ENCODE peak calls at places on chromosomes 13 and 19, in seven cellular contexts. G is activated CD8-positive, alpha-beta T cell treated with anti-CD3 and anti-CD28 coated beads, Interleukin-2, amount 10 ng/mL, durations not matched to agents 7 days and 5 days; B is right lobe of liver; Q is stimulated activated CD8-positive, alpha-beta memory T cell treated with anti-CD3 and anti-CD28 coated beads, Interleukin-4, amount 100 ng/mL, for 24 hours; Y is AG04450; F is hepatic stellate cell; N is dorsolateral prefrontal cortex. V is an unnamed sample.

GRCh38 chr13:24118576-24118975 is 41.9 kb upstream of the SPATA13 start:
- DNase-seq in G (no peak), B (no peak), Q (no peak), Y (no peak), F (no peak), N (no peak), V (no peak)

GRCh38 chr19:6101291-6101690 is 9.0 kb downstream of the RFX2 start:
- DNase-seq in G (no peak), B (no peak), Q (no peak), Y (no peak), F (no peak), N (no peak), V (no peak)

GRCh38 chr19:30927705-30928104 is 421.5 kb downstream of the TSHZ3 start:
- DNase-seq in G (no peak), B (no peak), Q (no peak), Y (no peak), F (no peak), N (no peak), V (no peak)

GRCh38 chr19:55597493-55597892 is 1.8 kb downstream of the FIZ1 start:
- DNase-seq in G (no peak), B (no peak), Q (no peak), Y (no peak), F (no peak), N (no peak), V (no peak)

GRCh38 chr19:980133-980998 is 3.8 kb upstream of the WDR18 start:
- DNase-seq in G (no peak), B (peak; percentile 88), Q (no peak), Y (no peak), F (no peak), N (no peak), V (no peak)

GRCh38 chr13:43805071-43805468 is 18.3 kb upstream of the ENOX1 start:
- DNase-seq in G (no peak), B (no peak), Q (no peak), Y (peak; percentile 54), F (peak; percentile 69), N (no peak), V (peak; percentile 72)

GRCh38 chr19:10719466-10719961 is 1.6 kb downstream of the DNM2 start:
- DNase-seq in G (no peak), B (no peak), Q (no peak), Y (no peak), F (no peak), N (no peak), V (no peak)

GRCh38 chr13:96052655-96053002 is 572 bp downstream of the UGGT2 start:
- DNase-seq in G (no peak), B (no peak), Q (no peak), Y (peak; percentile 20), F (peak; percentile 50), N (no peak), V (peak; percentile 32)

GRCh38 chr13:43009506-43009905 is 13.9 kb upstream of the DNAJC15 start:
- DNase-seq in G (no peak), B (no peak), Q (no peak), Y (no peak), F (no peak), N (no peak), V (no peak)

GRCh38 chr19:47781590-47782318 is 3.3 kb downstream of the SELENOW start:
- DNase-seq in G (no peak), B (peak; percentile 44), Q (no peak), Y (no peak), F (no peak), N (peak; percentile 45), V (no peak)

GRCh38 chr19:19057317-19057716 is 6.5 kb upstream of the SLC25A42 start:
- DNase-seq in G (no peak), B (no peak), Q (no peak), Y (no peak), F (no peak), N (no peak), V (no peak)

GRCh38 chr13:110277357-110277950 is 29.5 kb downstream of the COL4A1 start:
- DNase-seq in G (no peak), B (no peak), Q (no peak), Y (no peak), F (no peak), N (no peak), V (no peak)

GRCh38 chr13:26300140-26300539 is 46.2 kb downstream of the CDK8 start:
- DNase-seq in G (no peak), B (no peak), Q (peak; percentile 1), Y (no peak), F (peak; percentile 6), N (no peak), V (no peak)

GRCh38 chr19:55679343-55680257 is 4.6 kb downstream of the EPN1 start:
- DNase-seq in G (no peak), B (no peak), Q (no peak), Y (no peak), F (no peak), N (no peak), V (peak; percentile 43)

GRCh38 chr19:43488179-43488578 is 16.4 kb downstream of the PHLDB3 start:
- DNase-seq in G (no peak), B (no peak), Q (no peak), Y (no peak), F (no peak), N (no peak), V (no peak)

GRCh38 chr19:42695811-42696503 is 44.3 kb downstream of the PSG3 start:
- DNase-seq in G (no peak), B (no peak), Q (no peak), Y (no peak), F (no peak), N (no peak), V (no peak)

GRCh38 chr19:56253737-56254136 is 18.8 kb upstream of the EDDM13 start:
- DNase-seq in G (no peak), B (no peak), Q (no peak), Y (peak; percentile 20), F (peak; percentile 67), N (no peak), V (peak; percentile 28)

GRCh38 chr13:108267338-108267737 is 2.2 kb upstream of the TNFSF13B start:
- DNase-seq in G (no peak), B (no peak), Q (no peak), Y (no peak), F (no peak), N (no peak), V (no peak)

GRCh38 chr13:51027644-51028043 is 83.4 kb downstream of the C13orf42 start:
- DNase-seq in G (no peak), B (no peak), Q (no peak), Y (no peak), F (no peak), N (no peak), V (no peak)

GRCh38 chr13:76654263-76654662 is 231.9 kb downstream of the KCTD12 start:
- DNase-seq in G (no peak), B (no peak), Q (no peak), Y (no peak), F (no peak), N (no peak), V (no peak)

GRCh38 chr19:32652893-32653625 is 21.9 kb downstream of the ANKRD27 start:
- DNase-seq in G (no peak), B (peak; percentile 84), Q (no peak), Y (peak; percentile 65), F (peak; percentile 33), N (peak; percentile 43), V (no peak)

GRCh38 chr13:34772881-34773280 is 169.2 kb upstream of the NBEA start:
- DNase-seq in G (no peak), B (no peak), Q (no peak), Y (no peak), F (no peak), N (no peak), V (no peak)

GRCh38 chr19:56261145-56261544 is 11.4 kb upstream of the EDDM13 start:
- DNase-seq in G (no peak), B (no peak), Q (no peak), Y (no peak), F (no peak), N (no peak), V (no peak)

GRCh38 chr19:50361290-50362029 is 4.0 kb downstream of the NAPSA start:
- DNase-seq in G (no peak), B (no peak), Q (no peak), Y (no peak), F (no peak), N (no peak), V (no peak)

GRCh38 chr19:39032164-39032918 is at the start of gene FBXO27:
- DNase-seq in G (no peak), B (peak; percentile 40), Q (no peak), Y (no peak), F (no peak), N (peak; percentile 51), V (no peak)

GRCh38 chr13:32354040-32354439 is 38.7 kb downstream of the BRCA2 start:
- DNase-seq in G (no peak), B (no peak), Q (no peak), Y (no peak), F (no peak), N (no peak), V (no peak)

GRCh38 chr19:5504115-5504514 is 48.9 kb downstream of the ZNRF4 start:
- DNase-seq in G (no peak), B (no peak), Q (no peak), Y (no peak), F (no peak), N (no peak), V (no peak)

GRCh38 chr19:6470173-6470572 is 6.1 kb downstream of the CRB3 start:
- DNase-seq in G (no peak), B (no peak), Q (no peak), Y (no peak), F (no peak), N (no peak), V (no peak)

GRCh38 chr19:50975766-50976165 is 6.4 kb upstream of the KLK6 start:
- DNase-seq in G (no peak), B (no peak), Q (no peak), Y (no peak), F (no peak), N (no peak), V (no peak)

GRCh38 chr19:13044160-13044853 is 49.0 kb downstream of the NFIX start:
- DNase-seq in G (peak; percentile 39), B (no peak), Q (peak; percentile 42), Y (no peak), F (no peak), N (no peak), V (no peak)

GRCh38 chr13:89401209-89401810 is 1730.1 kb downstream of the SLITRK5 start:
- DNase-seq in G (no peak), B (no peak), Q (no peak), Y (peak; percentile 45), F (no peak), N (no peak), V (peak; percentile 37)